ENCODE peak calls at places on chromosomes 1 and 21, in six cellular contexts. E is spleen, A is transverse colon, G is breast epithelium, X is vagina, B is GM23338. Y is an unnamed sample.

GRCh38 chr1:158932171-158932570 is 819 bp downstream of the PYHIN1 start:
- DNase-seq in E (no peak), A (no peak), G (no peak), X (no peak), B (no peak), Y (no peak)

GRCh38 chr1:235831148-235831547 is 35.6 kb downstream of the LYST start:
- DNase-seq in E (no peak), A (no peak), G (no peak), X (no peak), B (no peak), Y (no peak)

GRCh38 chr1:8858112-8858668 is 20.3 kb downstream of the ENO1 start:
- DNase-seq in E (no peak), A (no peak), G (no peak), X (no peak), B (no peak), Y (no peak)

GRCh38 chr1:8736927-8737326 is 80.5 kb downstream of the RERE start:
- DNase-seq in E (no peak), A (no peak), G (no peak), X (no peak), B (no peak), Y (no peak)

GRCh38 chr1:26233903-26234643 is at the start of gene CEP85:
- DNase-seq in E (peak; percentile 99), A (peak; percentile 99), G (peak; percentile 97), X (no peak), B (peak; percentile 99), Y (peak; percentile 98)

GRCh38 chr1:91608876-91609275 is 108.2 kb downstream of the CDC7 start:
- DNase-seq in E (no peak), A (no peak), G (no peak), X (no peak), B (no peak), Y (no peak)

GRCh38 chr1:196317535-196318522 is 290.4 kb downstream of the KCNT2 start:
- DNase-seq in E (no peak), A (no peak), G (no peak), X (no peak), B (peak; percentile 65), Y (no peak)

GRCh38 chr1:64659478-64659877 is 85.4 kb upstream of the RAVER2 start:
- DNase-seq in E (no peak), A (no peak), G (no peak), X (no peak), B (no peak), Y (no peak)

GRCh38 chr1:87358219-87358618 is 29.5 kb downstream of the LMO4 start:
- DNase-seq in E (no peak), A (no peak), G (no peak), X (no peak), B (no peak), Y (no peak)

GRCh38 chr1:198701766-198702539 is 63.1 kb downstream of the PTPRC start:
- DNase-seq in E (no peak), A (no peak), G (no peak), X (no peak), B (peak; percentile 46), Y (no peak)

GRCh38 chr1:213657040-213657439 is 330.7 kb upstream of the PROX1 start:
- DNase-seq in E (no peak), A (no peak), G (no peak), X (no peak), B (no peak), Y (no peak)

GRCh38 chr1:62131093-62131725 is 63.4 kb upstream of the L1TD1 start:
- DNase-seq in E (no peak), A (peak; percentile 37), G (no peak), X (no peak), B (peak; percentile 95), Y (no peak)

GRCh38 chr1:47934243-47934805 is 62.9 kb downstream of the TRABD2B start:
- DNase-seq in E (no peak), A (peak; percentile 47), G (peak; percentile 35), X (no peak), B (peak; percentile 21), Y (peak; percentile 39)

GRCh38 chr1:39507230-39507928 is 15.9 kb downstream of the BMP8A start:
- DNase-seq in E (peak; percentile 57), A (no peak), G (no peak), X (no peak), B (peak; percentile 77), Y (no peak)

GRCh38 chr1:97271906-97272788 is 550.6 kb downstream of the PTBP2 start:
- DNase-seq in E (no peak), A (no peak), G (no peak), X (no peak), B (no peak), Y (no peak)

GRCh38 chr1:113372546-113372945 is 17.8 kb upstream of the MAGI3 start:
- DNase-seq in E (no peak), A (no peak), G (no peak), X (no peak), B (no peak), Y (no peak)

GRCh38 chr1:59924653-59925052 is 1.9 kb downstream of the CYP2J2 start:
- DNase-seq in E (no peak), A (no peak), G (no peak), X (no peak), B (no peak), Y (no peak)

GRCh38 chr21:44899768-44900558 is 20.7 kb downstream of the ITGB2 start:
- DNase-seq in E (no peak), A (no peak), G (no peak), X (no peak), B (no peak), Y (no peak)

GRCh38 chr1:223331301-223331700 is 32.7 kb downstream of the SUSD4 start:
- DNase-seq in E (no peak), A (no peak), G (peak; percentile 50), X (no peak), B (peak; percentile 17), Y (no peak)

GRCh38 chr1:171251042-171251740 is 2.9 kb downstream of the FMO1 start:
- DNase-seq in E (peak; percentile 75), A (peak; percentile 56), G (no peak), X (no peak), B (peak; percentile 72), Y (peak; percentile 22)

GRCh38 chr1:231418741-231419107 is 3.4 kb downstream of the EGLN1 start:
- DNase-seq in E (no peak), A (no peak), G (no peak), X (no peak), B (no peak), Y (no peak)

GRCh38 chr1:231419147-231419546 is 2.9 kb downstream of the EGLN1 start:
- DNase-seq in E (no peak), A (no peak), G (no peak), X (no peak), B (no peak), Y (no peak)

GRCh38 chr1:231416896-231417295 is 5.2 kb downstream of the EGLN1 start:
- DNase-seq in E (no peak), A (no peak), G (no peak), X (no peak), B (no peak), Y (no peak)

GRCh38 chr1:231417503-231417902 is 4.6 kb downstream of the EGLN1 start:
- DNase-seq in E (no peak), A (no peak), G (no peak), X (no peak), B (no peak), Y (no peak)

DNA sequence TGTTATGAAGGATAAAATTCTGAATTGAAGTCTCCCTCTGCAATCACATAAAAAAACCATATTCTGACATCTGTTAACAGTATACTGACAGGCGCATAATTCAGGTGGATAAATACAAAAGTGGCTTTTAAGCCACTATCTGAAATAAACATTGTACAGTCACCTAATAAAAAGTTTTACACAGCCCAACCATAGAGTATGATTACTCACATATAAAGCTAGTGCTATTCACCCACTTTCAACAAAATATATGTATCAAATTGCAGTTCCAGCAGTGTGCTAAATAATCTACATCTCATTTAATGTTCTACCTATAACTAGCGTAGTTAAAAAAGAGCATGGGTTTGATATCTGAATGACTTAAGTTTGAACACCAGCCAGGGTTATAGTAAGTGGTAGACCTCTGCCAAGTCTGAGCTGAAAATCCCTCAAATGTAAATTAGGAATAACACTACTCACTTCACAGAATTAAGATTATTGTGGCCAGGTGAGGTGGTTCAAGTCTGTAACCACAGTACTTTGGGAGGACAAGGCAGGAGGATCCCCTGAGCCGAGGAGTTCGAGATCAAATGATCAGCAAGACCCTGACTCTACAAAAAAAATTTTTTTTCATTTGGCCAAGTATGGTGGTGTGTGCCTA is 3.9 kb downstream of the EGLN1 start:
- DNase-seq in E (no peak), A (no peak), G (no peak), X (no peak), B (no peak), Y (no peak)
- H3K4me3 ChIP-seq in E (peak overlapping the region; percentile 85), A (peak overlapping the region; percentile 95), G (peak overlapping the region; percentile 70), X (peak overlapping the region; percentile 86), B (no peak overlapping the region), Y (no peak overlapping the region)

GRCh38 chr1:33986389-33987095 is 122.7 kb downstream of the HMGB4 start:
- DNase-seq in E (peak; percentile 27), A (peak; percentile 16), G (peak; percentile 72), X (no peak), B (no peak), Y (peak; percentile 31)
- TF ChIP-seq POLR2AphosphoS5 in E (no peak), A (peak; percentile 46), G (no peak), X (no peak), B (no peak), Y (peak; percentile 50)

GRCh38 chr1:66240491-66241484 is 293.2 kb upstream of the SGIP1 start:
- DNase-seq in E (no peak), A (no peak), G (no peak), X (no peak), B (no peak), Y (no peak)

GRCh38 chr1:66244429-66244828 is 289.5 kb upstream of the SGIP1 start:
- DNase-seq in E (no peak), A (no peak), G (no peak), X (no peak), B (no peak), Y (no peak)

GRCh38 chr1:66242646-66243547 is 291.1 kb upstream of the SGIP1 start:
- DNase-seq in E (peak; percentile 91), A (peak; percentile 86), G (peak; percentile 86), X (no peak), B (peak; percentile 89), Y (peak; percentile 84)

GRCh38 chr1:66246371-66247262 is 287.3 kb upstream of the SGIP1 start:
- DNase-seq in E (no peak), A (no peak), G (no peak), X (no peak), B (no peak), Y (no peak)

GRCh38 chr1:66243548-66244130 is 290.3 kb upstream of the SGIP1 start:
- DNase-seq in E (no peak), A (no peak), G (no peak), X (no peak), B (no peak), Y (no peak)
- H3K4me3 ChIP-seq in E (no peak overlapping the region), A (no peak overlapping the region), G (no peak overlapping the region), X (no peak overlapping the region), B (no peak overlapping the region), Y (no peak overlapping the region)

GRCh38 chr1:1440941-1441888 is 5.7 kb downstream of the VWA1 start:
- DNase-seq in E (peak; percentile 84), A (peak; percentile 62), G (no peak), X (no peak), B (peak; percentile 75), Y (no peak)
- TF ChIP-seq POLR2AphosphoS5 in E (no peak), A (peak; percentile 17), G (no peak), X (no peak), B (no peak), Y (no peak)

GRCh38 chr1:145871994-145872411 is 13.1 kb upstream of the PIAS3 start:
- DNase-seq in E (peak; percentile 91), A (peak; percentile 43), G (no peak), X (no peak), B (peak; percentile 71), Y (no peak)
- H3K4me3 ChIP-seq in E (peak overlapping the region; percentile 32), A (peak overlapping the region; percentile 50), G (peak overlapping the region; percentile 52), X (peak overlapping the region; percentile 61), B (peak overlapping the region; percentile 66), Y (peak overlapping the region; percentile 30)